ENCODE peak calls at places on chromosome 17, in four cellular contexts. X, N, Q and W are unnamed samples.

GRCh38 chr17:61461586-61461966 is 9.4 kb downstream of the TBX4 start:
- DNase-seq in X (no peak), N (no peak), Q (no peak), W (no peak)

GRCh38 chr17:50238594-50239287 is 35.5 kb upstream of the TMEM92 start:
- DNase-seq in X (no peak), N (no peak), Q (no peak), W (no peak)

GRCh38 chr17:42288078-42288984 is at the start of gene STAT5A:
- DNase-seq in X (no peak), N (peak), Q (no peak), W (peak)

GRCh38 chr17:35865412-35866355 is 3.0 kb downstream of the HEATR9 start:
- DNase-seq in X (no peak), N (no peak), Q (no peak), W (no peak)

GRCh38 chr17:65850486-65850885 is 289.0 kb upstream of the AXIN2 start:
- DNase-seq in X (no peak), N (no peak), Q (no peak), W (no peak)

GRCh38 chr17:36941265-36942021 is 4.2 kb downstream of the LHX1 start:
- DNase-seq in X (no peak), N (no peak), Q (no peak), W (no peak)

GRCh38 chr17:40024901-40025300 is 9.7 kb downstream of the CSF3 start:
- DNase-seq in X (no peak), N (no peak), Q (no peak), W (no peak)

GRCh38 chr17:37450090-37450489 is 39.6 kb upstream of the DUSP14 start:
- DNase-seq in X (no peak), N (no peak), Q (no peak), W (no peak)

GRCh38 chr17:35588196-35588920 is 1.2 kb downstream of the AP2B1 start:
- DNase-seq in X (peak), N (no peak), Q (no peak), W (no peak)

GRCh38 chr17:79114455-79115301 is 40.1 kb downstream of the ENGASE start:
- DNase-seq in X (no peak), N (no peak), Q (no peak), W (no peak)

GRCh38 chr17:41689497-41690299 is 1.0 kb downstream of the EIF1 start:
- DNase-seq in X (no peak), N (no peak), Q (no peak), W (peak)

GRCh38 chr17:34654276-34654675 is 74.9 kb downstream of the TMEM132E start:
- DNase-seq in X (no peak), N (no peak), Q (no peak), W (no peak)

GRCh38 chr17:1810450-1811103 is 19.1 kb downstream of the SMYD4 start:
- DNase-seq in X (no peak), N (no peak), Q (no peak), W (no peak)

GRCh38 chr17:79657036-79657435 is 46.2 kb upstream of the RBFOX3 start:
- DNase-seq in X (no peak), N (peak), Q (no peak), W (no peak)

GRCh38 chr17:62017496-62017895 is 47.6 kb downstream of the MED13 start:
- DNase-seq in X (no peak), N (no peak), Q (no peak), W (no peak)

GRCh38 chr17:3732171-3732570 is 8.5 kb downstream of the HASPIN start:
- DNase-seq in X (no peak), N (no peak), Q (no peak), W (no peak)

GRCh38 chr17:71850792-71851191 is 270.0 kb upstream of the SOX9 start:
- DNase-seq in X (no peak), N (no peak), Q (no peak), W (no peak)

GRCh38 chr17:74211929-74212261 is 1.5 kb upstream of the TTYH2 start:
- DNase-seq in X (no peak), N (no peak), Q (no peak), W (no peak)

GRCh38 chr17:39719563-39719962 is 10.8 kb downstream of the MIEN1 start:
- DNase-seq in X (no peak), N (no peak), Q (no peak), W (no peak)

GRCh38 chr17:38584350-38584925 is 21.3 kb downstream of the SRCIN1 start:
- DNase-seq in X (no peak), N (peak), Q (no peak), W (peak)

GRCh38 chr17:61461967-61462733 is 9.9 kb downstream of the TBX4 start:
- DNase-seq in X (no peak), N (no peak), Q (no peak), W (no peak)

GRCh38 chr17:64457156-64457555 is 8.2 kb downstream of the MILR1 start:
- DNase-seq in X (peak), N (no peak), Q (no peak), W (no peak)

GRCh38 chr17:64024781-64025731 is 4.6 kb upstream of the ICAM2 start:
- DNase-seq in X (no peak), N (no peak), Q (no peak), W (no peak)

GRCh38 chr17:42660692-42661345 is 1.7 kb downstream of the TUBG2 start:
- DNase-seq in X (no peak), N (no peak), Q (no peak), W (no peak)

GRCh38 chr17:17567114-17567513 is 24.4 kb downstream of the PEMT start:
- DNase-seq in X (no peak), N (no peak), Q (no peak), W (no peak)

GRCh38 chr17:17569691-17570090 is 21.8 kb downstream of the PEMT start:
- DNase-seq in X (no peak), N (no peak), Q (no peak), W (no peak)

GRCh38 chr17:17570207-17570797 is 21.2 kb downstream of the PEMT start:
- DNase-seq in X (no peak), N (peak), Q (no peak), W (no peak)

GRCh38 chr17:17567631-17568030 is 23.9 kb downstream of the PEMT start:
- DNase-seq in X (no peak), N (no peak), Q (no peak), W (no peak)

DNA sequence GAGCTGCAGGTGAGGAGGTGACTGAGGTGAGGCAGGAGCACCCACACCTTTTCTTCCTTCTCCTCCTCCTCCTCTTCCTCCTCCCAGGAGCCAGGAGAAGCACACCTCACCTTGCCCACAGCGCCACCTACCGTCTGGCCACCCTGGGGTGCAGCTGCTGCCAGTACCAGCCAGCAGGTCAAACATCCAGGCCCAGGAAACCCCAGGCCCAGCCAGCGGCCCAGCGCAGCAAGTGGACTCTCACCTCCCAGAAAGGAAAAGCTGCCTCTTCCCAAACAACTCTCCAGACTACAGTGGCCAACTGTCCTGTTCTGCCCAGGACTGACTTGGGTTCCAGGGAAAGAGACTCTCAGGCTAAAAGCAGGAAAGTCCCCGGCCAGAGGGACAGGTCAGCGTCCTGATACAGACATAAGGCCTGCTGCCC is 22.7 kb downstream of the PEMT start:
- DNase-seq in X (no peak), N (peak), Q (no peak), W (no peak)
- TF ChIP-seq CTCF in X (peak), N (peak), Q (peak), W (peak)

GRCh38 chr17:47851764-47852112 is 775 bp upstream of the SP6 start:
- DNase-seq in X (no peak), N (no peak), Q (no peak), W (no peak)

GRCh38 chr17:47850373-47850691 is 631 bp downstream of the SP6 start:
- DNase-seq in X (no peak), N (no peak), Q (no peak), W (no peak)

GRCh38 chr17:47852113-47852949 is 1.4 kb upstream of the SP6 start:
- DNase-seq in X (no peak), N (no peak), Q (no peak), W (no peak)

GRCh38 chr17:47853616-47854015 is 2.7 kb upstream of the SP6 start:
- DNase-seq in X (no peak), N (no peak), Q (no peak), W (no peak)

GRCh38 chr17:47850692-47851573 is at the start of gene SP6:
- DNase-seq in X (no peak), N (peak), Q (no peak), W (no peak)
- TF ChIP-seq CTCF in X (peak), N (peak), Q (no peak), W (no peak)

GRCh38 chr17:80970044-80970761 is 21.4 kb upstream of the CHMP6 start:
- DNase-seq in X (no peak), N (no peak), Q (no peak), W (no peak)
- TF ChIP-seq CTCF in X (peak), N (peak), Q (peak), W (peak)

GRCh38 chr17:81807839-81808238 is 3.9 kb downstream of the GCGR start:
- DNase-seq in X (no peak), N (no peak), Q (no peak), W (no peak)

GRCh38 chr17:81807210-81807719 is 3.3 kb downstream of the GCGR start:
- DNase-seq in X (no peak), N (no peak), Q (no peak), W (no peak)

GRCh38 chr17:81810476-81810875 is 6.5 kb downstream of the GCGR start:
- DNase-seq in X (no peak), N (no peak), Q (no peak), W (no peak)

GRCh38 chr17:81809556-81809998 is 5.6 kb downstream of the GCGR start:
- DNase-seq in X (no peak), N (no peak), Q (no peak), W (no peak)

GRCh38 chr17:81808778-81809555 is 5.0 kb downstream of the GCGR start:
- DNase-seq in X (no peak), N (no peak), Q (no peak), W (no peak)
- TF ChIP-seq CTCF in X (no peak), N (no peak), Q (no peak), W (no peak)

GRCh38 chr17:29954405-29954804 is 13.0 kb downstream of the EFCAB5 start:
- DNase-seq in X (no peak), N (no peak), Q (no peak), W (no peak)
- TF ChIP-seq CTCF in X (no peak), N (no peak), Q (peak), W (peak)

DNA sequence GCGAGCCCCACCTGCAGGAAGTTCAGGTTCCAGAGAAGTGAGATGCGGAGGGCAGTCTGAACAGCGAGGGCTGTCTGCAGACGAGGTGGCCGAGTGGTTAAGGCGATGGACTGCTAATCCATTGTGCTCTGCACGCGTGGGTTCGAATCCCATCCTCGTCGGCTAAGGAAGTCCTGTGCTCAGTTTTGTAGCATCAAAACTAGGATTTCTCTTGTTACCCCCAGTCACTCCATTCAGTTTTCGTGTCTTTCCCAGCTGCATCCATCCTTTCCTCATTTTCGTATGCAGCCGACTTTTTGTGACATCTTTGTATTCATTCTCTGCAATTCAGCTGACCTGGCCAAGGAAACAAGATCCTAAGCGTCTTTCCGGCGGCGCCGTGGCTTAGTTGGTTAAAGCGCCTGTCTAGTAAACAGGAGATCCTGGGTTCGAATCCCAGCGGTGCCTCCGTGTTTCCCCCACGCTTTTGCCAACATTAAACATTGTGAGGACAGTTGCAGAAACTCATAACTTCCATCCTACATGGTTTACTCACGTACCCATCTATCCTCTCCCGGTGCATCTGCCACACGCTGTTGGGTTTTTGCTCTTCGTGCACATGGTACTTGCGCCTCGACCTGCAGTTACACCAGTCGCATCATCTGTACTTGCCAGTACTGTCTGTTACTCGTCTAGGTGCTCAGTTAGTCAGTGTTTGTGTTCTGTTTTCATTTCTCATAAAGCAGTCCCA is 3.0 kb downstream of the BORCS6 start:
- DNase-seq in X (peak), N (peak), Q (peak), W (peak)
- TF ChIP-seq CTCF in X (peak), N (no peak), Q (no peak), W (peak)

DNA sequence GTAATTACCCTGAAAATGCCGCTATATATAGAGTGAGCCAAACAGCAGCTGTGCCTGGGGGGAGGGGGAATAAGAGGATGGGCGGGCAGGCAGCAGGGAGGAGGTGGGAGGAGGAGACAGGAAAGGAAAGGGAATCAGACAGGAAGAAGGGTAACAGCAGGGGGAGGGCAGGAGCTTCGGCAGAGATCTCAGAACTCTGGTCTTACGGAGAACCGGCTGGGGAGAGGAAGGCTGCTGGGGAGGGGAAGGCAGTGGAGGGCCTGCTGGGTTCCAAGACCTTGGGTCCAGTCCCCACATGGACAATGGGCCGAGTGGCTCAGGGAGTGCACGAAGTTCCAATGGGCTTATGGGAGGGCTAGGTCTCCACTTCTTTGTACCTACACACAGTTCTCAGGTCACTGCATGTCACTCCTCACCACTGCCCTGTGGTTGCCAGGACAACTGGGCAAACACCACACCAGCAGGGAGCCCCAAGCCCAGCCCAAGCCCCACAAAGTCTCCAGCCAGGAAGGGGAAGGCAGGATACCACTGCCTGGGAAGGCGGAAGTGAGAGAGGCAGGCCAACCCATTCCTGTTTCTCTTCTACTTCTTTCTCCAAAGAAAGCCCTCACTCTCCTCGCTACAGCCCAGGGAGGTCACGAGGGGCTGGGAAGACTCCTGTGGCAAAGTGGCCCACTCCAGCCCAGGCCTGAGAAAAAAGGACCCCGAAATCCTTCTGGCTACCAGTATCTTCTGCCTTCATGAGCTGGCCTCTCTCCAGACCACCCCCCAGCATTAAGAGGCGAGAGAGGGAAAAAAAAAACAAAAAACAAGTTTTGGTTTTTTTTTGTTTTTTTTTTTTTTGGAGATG is 25.3 kb downstream of the G6PC3 start:
- DNase-seq in X (no peak), N (peak), Q (peak), W (peak)
- TF ChIP-seq CTCF in X (peak), N (no peak), Q (peak), W (peak)

DNA sequence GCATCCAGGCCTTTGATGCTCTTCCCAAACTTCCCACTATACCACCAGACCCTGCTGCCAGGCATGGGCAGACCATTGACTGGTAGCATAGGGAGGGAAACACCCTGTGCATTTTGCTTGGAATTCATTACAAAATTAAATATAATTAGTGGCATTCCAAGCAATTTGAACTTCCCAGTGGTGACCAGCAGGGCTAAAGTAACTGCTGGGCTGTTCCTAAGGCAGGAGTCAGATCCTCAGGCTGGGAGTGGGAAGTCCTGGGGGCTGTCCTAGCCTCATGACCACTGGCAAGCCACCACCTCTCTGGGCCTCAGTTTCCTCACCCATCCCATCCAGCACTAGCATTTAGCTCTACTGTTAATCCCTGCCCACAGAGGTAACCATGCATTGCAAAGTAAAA is 3.7 kb downstream of the PRR15L start:
- DNase-seq in X (no peak), N (no peak), Q (no peak), W (no peak)
- TF ChIP-seq CTCF in X (no peak), N (peak), Q (no peak), W (no peak)

DNA sequence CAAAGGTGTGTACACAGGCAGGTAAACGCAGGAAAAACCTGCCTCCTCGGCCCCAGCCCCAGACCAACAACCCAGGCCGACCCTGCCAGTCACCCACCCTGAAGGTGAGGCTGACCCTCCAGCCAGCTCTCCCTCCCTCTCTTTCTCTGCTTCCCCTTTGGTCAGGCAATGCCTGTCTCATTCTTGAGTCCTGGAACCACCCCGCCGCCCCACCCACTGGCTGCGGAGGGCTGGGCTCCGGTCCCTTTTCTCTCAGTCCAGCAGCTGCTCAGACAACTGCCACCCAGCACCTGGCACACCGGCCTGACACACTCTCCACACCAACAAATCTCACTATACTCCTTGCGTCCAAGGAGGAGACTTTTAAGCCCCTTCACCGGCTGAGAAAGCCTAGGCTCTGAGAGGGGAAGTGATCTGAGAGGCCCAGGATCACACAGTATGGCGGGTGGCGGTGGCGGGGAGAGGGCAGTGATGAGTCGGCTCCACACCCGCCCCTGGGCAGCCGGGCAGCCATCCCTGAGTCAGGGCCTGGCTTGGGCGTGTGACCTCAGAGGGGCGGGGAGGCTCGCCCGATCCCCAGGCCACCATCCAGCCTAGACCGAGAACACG is 687 bp downstream of the FLII start:
- DNase-seq in X (no peak), N (peak), Q (no peak), W (no peak)
- TF ChIP-seq CTCF in X (no peak), N (no peak), Q (no peak), W (no peak)

GRCh38 chr17:76141212-76142043 is at the start of gene FOXJ1:
- DNase-seq in X (peak), N (peak), Q (peak), W (peak)
- TF ChIP-seq CTCF in X (no peak), N (no peak), Q (no peak), W (no peak)